ENCODE peak calls at places on chromosome 15, in six cellular contexts. E is hepatocyte, P is tibial artery, D is WERI-Rb-1, C is neuronal stem cell, W is body of pancreas. A is an unnamed sample.

GRCh38 chr15:69156726-69157381 is 3.6 kb upstream of the GLCE start:
- DNase-seq in E (no peak), P (no peak), D (peak; percentile 86), C (no peak), W (no peak), A (no peak)

GRCh38 chr15:66388057-66388363 is 1.3 kb downstream of the MAP2K1 start:
- DNase-seq in E (no peak), P (no peak), D (no peak), C (no peak), W (no peak), A (no peak)

GRCh38 chr15:65887565-65887964 is 18.3 kb downstream of the RAB11A start:
- DNase-seq in E (no peak), P (no peak), D (no peak), C (no peak), W (no peak), A (no peak)

GRCh38 chr15:66120422-66120821 is 133.1 kb downstream of the MEGF11 start:
- DNase-seq in E (no peak), P (no peak), D (no peak), C (no peak), W (no peak), A (no peak)

GRCh38 chr15:31304736-31305365 is 21.8 kb upstream of the KLF13 start:
- DNase-seq in E (no peak), P (no peak), D (no peak), C (no peak), W (no peak), A (peak; percentile 26)

GRCh38 chr15:69793436-69793782 is 304.3 kb downstream of the TLE3 start:
- DNase-seq in E (no peak), P (no peak), D (no peak), C (no peak), W (no peak), A (no peak)

GRCh38 chr15:86690566-86690965 is 610.9 kb downstream of the AGBL1 start:
- DNase-seq in E (peak; percentile 32), P (no peak), D (no peak), C (no peak), W (no peak), A (no peak)

GRCh38 chr15:96353931-96354730 is 23.6 kb downstream of the NR2F2 start:
- DNase-seq in E (peak; percentile 61), P (peak; percentile 81), D (no peak), C (peak; percentile 39), W (peak; percentile 29), A (no peak)

GRCh38 chr15:25790003-25790660 is 73.0 kb downstream of the ATP10A start:
- DNase-seq in E (peak; percentile 38), P (peak; percentile 80), D (no peak), C (no peak), W (peak; percentile 29), A (no peak)

GRCh38 chr15:76793162-76793561 is 112.0 kb downstream of the SCAPER start:
- DNase-seq in E (no peak), P (no peak), D (no peak), C (no peak), W (no peak), A (no peak)

GRCh38 chr15:45521596-45522167 is 873 bp downstream of the SLC30A4 start:
- DNase-seq in E (peak; percentile 65), P (no peak), D (peak; percentile 8), C (peak; percentile 1), W (no peak), A (no peak)

GRCh38 chr15:63112871-63113270 is 8.8 kb upstream of the LACTB start:
- DNase-seq in E (no peak), P (no peak), D (no peak), C (no peak), W (no peak), A (no peak)

GRCh38 chr15:65791335-65792129 is 561 bp downstream of the DENND4A start:
- DNase-seq in E (peak; percentile 72), P (peak; percentile 82), D (peak; percentile 69), C (peak; percentile 63), W (peak; percentile 88), A (peak; percentile 61)

GRCh38 chr15:63794271-63794670 is 39.5 kb downstream of the HERC1 start:
- DNase-seq in E (no peak), P (no peak), D (no peak), C (no peak), W (no peak), A (no peak)

GRCh38 chr15:90024406-90024805 is 23.3 kb downstream of the ZNF710 start:
- DNase-seq in E (no peak), P (peak; percentile 31), D (no peak), C (no peak), W (peak; percentile 8), A (no peak)

GRCh38 chr15:52011711-52012144 is 7.3 kb upstream of the MAPK6 start:
- DNase-seq in E (no peak), P (no peak), D (no peak), C (no peak), W (no peak), A (no peak)

GRCh38 chr15:57916695-57917094 is 148.8 kb downstream of the ALDH1A2 start:
- DNase-seq in E (no peak), P (no peak), D (no peak), C (no peak), W (peak; percentile 40), A (no peak)

GRCh38 chr15:34889486-34889885 is 80.1 kb downstream of the AQR start:
- DNase-seq in E (no peak), P (no peak), D (no peak), C (no peak), W (no peak), A (no peak)

GRCh38 chr15:55846108-55846707 is 103.3 kb upstream of the PRTG start:
- DNase-seq in E (peak; percentile 80), P (no peak), D (peak; percentile 66), C (peak; percentile 84), W (peak; percentile 29), A (peak; percentile 38)

GRCh38 chr15:58539548-58539947 is 107.8 kb downstream of the LIPC start:
- DNase-seq in E (no peak), P (no peak), D (no peak), C (no peak), W (no peak), A (no peak)

GRCh38 chr15:79682851-79683288 is 213.9 kb downstream of the MTHFS start:
- DNase-seq in E (no peak), P (no peak), D (no peak), C (no peak), W (no peak), A (no peak)

DNA sequence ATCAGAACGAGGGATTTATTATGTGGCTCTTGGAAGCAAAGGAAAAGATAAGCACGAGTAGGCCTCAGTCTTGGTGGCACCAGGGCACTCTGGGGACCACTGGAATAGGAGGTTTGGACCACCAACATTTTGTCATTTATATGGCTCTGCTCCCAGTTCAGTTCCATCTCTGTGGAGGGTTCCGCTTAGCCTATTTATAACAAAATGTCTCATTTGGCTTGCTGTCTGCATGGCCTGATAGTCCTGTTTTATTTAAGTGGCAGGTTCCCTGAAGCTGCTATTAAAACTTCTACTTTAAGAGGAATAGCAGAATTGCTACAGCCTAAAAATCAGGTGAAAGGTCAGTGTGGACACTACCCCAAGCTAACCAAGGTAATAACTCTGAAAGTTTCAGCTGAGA is 27.2 kb downstream of the MAP2K5 start:
- DNase-seq in E (no peak), P (no peak), D (no peak), C (no peak), W (no peak), A (no peak)
- H3K4me3 ChIP-seq in E (no peak overlapping the region), P (no peak overlapping the region), D (no peak overlapping the region), C (no peak overlapping the region), W (no peak overlapping the region), A (no peak overlapping the region)

GRCh38 chr15:94970096-94970495 is 738.7 kb downstream of the MCTP2 start:
- DNase-seq in E (no peak), P (no peak), D (no peak), C (no peak), W (no peak), A (no peak)

GRCh38 chr15:94963953-94964352 is 732.6 kb downstream of the MCTP2 start:
- DNase-seq in E (no peak), P (no peak), D (no peak), C (no peak), W (no peak), A (no peak)

GRCh38 chr15:94965593-94965992 is 734.2 kb downstream of the MCTP2 start:
- DNase-seq in E (no peak), P (no peak), D (no peak), C (no peak), W (no peak), A (no peak)

GRCh38 chr15:94970831-94971230 is 739.5 kb downstream of the MCTP2 start:
- DNase-seq in E (no peak), P (no peak), D (no peak), C (no peak), W (no peak), A (no peak)

GRCh38 chr15:94968133-94968532 is 736.8 kb downstream of the MCTP2 start:
- DNase-seq in E (no peak), P (no peak), D (no peak), C (no peak), W (no peak), A (no peak)
- H3K27ac ChIP-seq in E (no peak overlapping the region), P (no peak overlapping the region), D (no peak overlapping the region), C (no peak overlapping the region), W (no peak overlapping the region), A (no peak overlapping the region)

GRCh38 chr15:48806151-48806550 is 4.7 kb downstream of the CEP152 start:
- DNase-seq in E (no peak), P (no peak), D (no peak), C (no peak), W (no peak), A (no peak)
- H3K4me3 ChIP-seq in E (no peak overlapping the region), P (no peak overlapping the region), D (no peak overlapping the region), C (no peak overlapping the region), W (no peak overlapping the region), A (no peak overlapping the region)

DNA sequence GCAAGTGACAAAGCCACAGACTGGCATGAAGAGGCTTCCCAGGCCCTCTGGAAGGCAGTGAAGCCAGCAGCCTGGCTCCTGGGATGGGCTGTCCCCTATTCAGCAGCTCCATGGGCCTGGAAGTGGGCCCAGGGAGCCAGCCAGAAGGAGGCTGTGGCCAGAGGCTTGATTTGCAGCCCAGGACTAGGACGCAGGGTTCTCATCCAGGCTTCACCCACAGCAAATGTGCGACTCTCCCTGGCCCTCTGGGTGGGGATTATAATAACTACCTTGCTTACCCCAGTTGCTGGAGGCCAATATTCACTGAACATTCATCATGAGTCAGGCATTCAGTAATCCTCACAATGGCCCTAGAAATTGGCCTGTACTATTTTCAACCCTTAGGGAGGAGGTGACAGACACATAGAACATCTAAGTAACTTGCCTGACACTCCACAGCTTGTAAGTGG is 24.6 kb upstream of the SRP14 start:
- DNase-seq in E (no peak), P (peak; percentile 65), D (no peak), C (no peak), W (no peak), A (no peak)
- H3K27ac ChIP-seq in E (no peak overlapping the region), P (peak overlapping the region; percentile 17), D (no peak overlapping the region), C (no peak overlapping the region), W (no peak overlapping the region), A (no peak overlapping the region)

A was measured in lung.